ENCODE peak calls at places on chromosomes 7 and 10, in seven cellular contexts. One of them, this sample, is unnamed. For H3K4me1, the result is how much of the 10 kb centered on the place peaks cover.

GRCh38 chr7:143381427-143382125 is 431 bp downstream of the ZYX start:
- DNase-seq in neuronal stem cell: no peak
- DNase-seq in fibroblast of lung: peak
- DNase-seq in hepatocyte: peak
- DNase-seq in upper lobe of right lung: peak
- DNase-seq in cardiac muscle cell: peak
- DNase-seq in neural progenitor cell: peak
- DNase-seq in this sample: no peak

GRCh38 chr10:70634011-70634410 is 31.5 kb upstream of the PRF1 start:
- DNase-seq in neuronal stem cell: no peak
- DNase-seq in fibroblast of lung: no peak
- DNase-seq in hepatocyte: no peak
- DNase-seq in upper lobe of right lung: no peak
- DNase-seq in cardiac muscle cell: no peak
- DNase-seq in neural progenitor cell: no peak
- DNase-seq in this sample: no peak

GRCh38 chr10:44864042-44864436 is 47.1 kb upstream of the TMEM72 start:
- DNase-seq in neuronal stem cell: peak
- DNase-seq in fibroblast of lung: peak
- DNase-seq in hepatocyte: peak
- DNase-seq in upper lobe of right lung: peak
- DNase-seq in cardiac muscle cell: peak
- DNase-seq in neural progenitor cell: peak
- DNase-seq in this sample: peak

GRCh38 chr10:31062856-31063255 is 31.2 kb upstream of the ZNF438 start:
- DNase-seq in neuronal stem cell: no peak
- DNase-seq in fibroblast of lung: peak
- DNase-seq in hepatocyte: no peak
- DNase-seq in upper lobe of right lung: no peak
- DNase-seq in cardiac muscle cell: no peak
- DNase-seq in neural progenitor cell: no peak
- DNase-seq in this sample: no peak

GRCh38 chr10:45155784-45156183 is 155.1 kb downstream of the ZNF22 start:
- DNase-seq in neuronal stem cell: no peak
- DNase-seq in fibroblast of lung: no peak
- DNase-seq in hepatocyte: no peak
- DNase-seq in upper lobe of right lung: no peak
- DNase-seq in cardiac muscle cell: no peak
- DNase-seq in neural progenitor cell: peak
- DNase-seq in this sample: no peak

GRCh38 chr10:18079665-18080295 is 60.4 kb upstream of the CACNB2 start:
- DNase-seq in neuronal stem cell: no peak
- DNase-seq in fibroblast of lung: peak
- DNase-seq in hepatocyte: no peak
- DNase-seq in upper lobe of right lung: no peak
- DNase-seq in cardiac muscle cell: peak
- DNase-seq in neural progenitor cell: no peak
- DNase-seq in this sample: no peak

GRCh38 chr10:114387784-114388183 is 16.5 kb downstream of the AFAP1L2 start:
- DNase-seq in neuronal stem cell: no peak
- DNase-seq in fibroblast of lung: no peak
- DNase-seq in hepatocyte: no peak
- DNase-seq in upper lobe of right lung: no peak
- DNase-seq in cardiac muscle cell: no peak
- DNase-seq in neural progenitor cell: peak
- DNase-seq in this sample: no peak

GRCh38 chr10:71088054-71088453 is 124.3 kb upstream of the UNC5B start:
- DNase-seq in neuronal stem cell: no peak
- DNase-seq in fibroblast of lung: no peak
- DNase-seq in hepatocyte: no peak
- DNase-seq in upper lobe of right lung: no peak
- DNase-seq in cardiac muscle cell: no peak
- DNase-seq in neural progenitor cell: no peak
- DNase-seq in this sample: no peak

GRCh38 chr7:123043642-123044041 is 48.1 kb upstream of the TAS2R16 start:
- DNase-seq in neuronal stem cell: no peak
- DNase-seq in fibroblast of lung: no peak
- DNase-seq in hepatocyte: no peak
- DNase-seq in upper lobe of right lung: no peak
- DNase-seq in cardiac muscle cell: no peak
- DNase-seq in neural progenitor cell: no peak
- DNase-seq in this sample: no peak

GRCh38 chr10:69506834-69507643 is 55.8 kb downstream of the TSPAN15 start:
- DNase-seq in neuronal stem cell: no peak
- DNase-seq in fibroblast of lung: no peak
- DNase-seq in hepatocyte: peak
- DNase-seq in upper lobe of right lung: no peak
- DNase-seq in cardiac muscle cell: no peak
- DNase-seq in neural progenitor cell: no peak
- DNase-seq in this sample: peak

GRCh38 chr10:110516815-110517492 is 19.2 kb downstream of the DUSP5 start:
- DNase-seq in neuronal stem cell: no peak
- DNase-seq in fibroblast of lung: no peak
- DNase-seq in hepatocyte: no peak
- DNase-seq in upper lobe of right lung: no peak
- DNase-seq in cardiac muscle cell: no peak
- DNase-seq in neural progenitor cell: no peak
- DNase-seq in this sample: no peak

GRCh38 chr7:133235212-133235883 is 17.5 kb upstream of the EXOC4 start:
- DNase-seq in neuronal stem cell: no peak
- DNase-seq in fibroblast of lung: no peak
- DNase-seq in hepatocyte: no peak
- DNase-seq in upper lobe of right lung: no peak
- DNase-seq in cardiac muscle cell: no peak
- DNase-seq in neural progenitor cell: no peak
- DNase-seq in this sample: no peak

GRCh38 chr10:47306429-47307210 is 6.6 kb downstream of the GDF10 start:
- DNase-seq in neuronal stem cell: no peak
- DNase-seq in fibroblast of lung: no peak
- DNase-seq in hepatocyte: no peak
- DNase-seq in upper lobe of right lung: no peak
- DNase-seq in cardiac muscle cell: no peak
- DNase-seq in neural progenitor cell: no peak
- DNase-seq in this sample: no peak

GRCh38 chr7:2299131-2299829 is 15.0 kb downstream of the SNX8 start:
- DNase-seq in neuronal stem cell: no peak
- DNase-seq in fibroblast of lung: peak
- DNase-seq in hepatocyte: no peak
- DNase-seq in upper lobe of right lung: peak
- DNase-seq in cardiac muscle cell: no peak
- DNase-seq in neural progenitor cell: no peak
- DNase-seq in this sample: no peak

GRCh38 chr10:62735464-62736188 is 68.9 kb upstream of the ADO start:
- DNase-seq in neuronal stem cell: no peak
- DNase-seq in fibroblast of lung: peak
- DNase-seq in hepatocyte: no peak
- DNase-seq in upper lobe of right lung: no peak
- DNase-seq in cardiac muscle cell: no peak
- DNase-seq in neural progenitor cell: no peak
- DNase-seq in this sample: no peak

GRCh38 chr7:50393547-50394252 is 56.5 kb downstream of the FIGNL1 start:
- DNase-seq in neuronal stem cell: no peak
- DNase-seq in fibroblast of lung: no peak
- DNase-seq in hepatocyte: no peak
- DNase-seq in upper lobe of right lung: no peak
- DNase-seq in cardiac muscle cell: no peak
- DNase-seq in neural progenitor cell: no peak
- DNase-seq in this sample: peak

GRCh38 chr10:123743441-123744225 is 77.5 kb downstream of the GPR26 start:
- DNase-seq in neuronal stem cell: no peak
- DNase-seq in fibroblast of lung: no peak
- DNase-seq in hepatocyte: no peak
- DNase-seq in upper lobe of right lung: no peak
- DNase-seq in cardiac muscle cell: no peak
- DNase-seq in neural progenitor cell: no peak
- DNase-seq in this sample: no peak

GRCh38 chr7:29208410-29209250 is 14.1 kb downstream of the CHN2 start:
- DNase-seq in neuronal stem cell: no peak
- DNase-seq in fibroblast of lung: no peak
- DNase-seq in hepatocyte: peak
- DNase-seq in upper lobe of right lung: no peak
- DNase-seq in cardiac muscle cell: no peak
- DNase-seq in neural progenitor cell: no peak
- DNase-seq in this sample: no peak

GRCh38 chr10:102678842-102679289 is 34.6 kb downstream of the TRIM8 start:
- DNase-seq in neuronal stem cell: peak
- DNase-seq in fibroblast of lung: peak
- DNase-seq in hepatocyte: peak
- DNase-seq in upper lobe of right lung: peak
- DNase-seq in cardiac muscle cell: peak
- DNase-seq in neural progenitor cell: peak
- DNase-seq in this sample: no peak

GRCh38 chr10:13414855-13415254 is 66.8 kb upstream of the SEPHS1 start:
- DNase-seq in neuronal stem cell: no peak
- DNase-seq in fibroblast of lung: peak
- DNase-seq in hepatocyte: peak
- DNase-seq in upper lobe of right lung: no peak
- DNase-seq in cardiac muscle cell: peak
- DNase-seq in neural progenitor cell: peak
- DNase-seq in this sample: no peak

GRCh38 chr7:102883098-102883860 is 29.5 kb upstream of the LRRC17 start:
- DNase-seq in neuronal stem cell: no peak
- DNase-seq in fibroblast of lung: peak
- DNase-seq in hepatocyte: no peak
- DNase-seq in upper lobe of right lung: no peak
- DNase-seq in cardiac muscle cell: no peak
- DNase-seq in neural progenitor cell: no peak
- DNase-seq in this sample: no peak

GRCh38 chr7:114942443-114943175 is 20.7 kb downstream of the MDFIC start:
- DNase-seq in neuronal stem cell: no peak
- DNase-seq in fibroblast of lung: no peak
- DNase-seq in hepatocyte: no peak
- DNase-seq in upper lobe of right lung: no peak
- DNase-seq in cardiac muscle cell: no peak
- DNase-seq in neural progenitor cell: no peak
- DNase-seq in this sample: no peak
- H3K4me1 ChIP-seq in neuronal stem cell: under half
- H3K4me1 ChIP-seq in fibroblast of lung: under half
- H3K4me1 ChIP-seq in hepatocyte: under half
- H3K4me1 ChIP-seq in upper lobe of right lung: under half
- H3K4me1 ChIP-seq in cardiac muscle cell: under half
- H3K4me1 ChIP-seq in neural progenitor cell: under half
- H3K4me1 ChIP-seq in this sample: half or more

GRCh38 chr10:14540611-14541010 is 209.9 kb upstream of the FRMD4A start:
- DNase-seq in neuronal stem cell: no peak
- DNase-seq in fibroblast of lung: no peak
- DNase-seq in hepatocyte: no peak
- DNase-seq in upper lobe of right lung: no peak
- DNase-seq in cardiac muscle cell: no peak
- DNase-seq in neural progenitor cell: no peak
- DNase-seq in this sample: no peak
- H3K4me1 ChIP-seq in neuronal stem cell: under half
- H3K4me1 ChIP-seq in fibroblast of lung: under half
- H3K4me1 ChIP-seq in hepatocyte: under half
- H3K4me1 ChIP-seq in upper lobe of right lung: under half
- H3K4me1 ChIP-seq in cardiac muscle cell: under half
- H3K4me1 ChIP-seq in neural progenitor cell: under half
- H3K4me1 ChIP-seq in this sample: half or more

GRCh38 chr10:119314061-119314460 is 106.7 kb downstream of the GRK5 start:
- DNase-seq in neuronal stem cell: no peak
- DNase-seq in fibroblast of lung: no peak
- DNase-seq in hepatocyte: no peak
- DNase-seq in upper lobe of right lung: no peak
- DNase-seq in cardiac muscle cell: no peak
- DNase-seq in neural progenitor cell: no peak
- DNase-seq in this sample: no peak

GRCh38 chr10:119314486-119314885 is 107.1 kb downstream of the GRK5 start:
- DNase-seq in neuronal stem cell: no peak
- DNase-seq in fibroblast of lung: no peak
- DNase-seq in hepatocyte: no peak
- DNase-seq in upper lobe of right lung: no peak
- DNase-seq in cardiac muscle cell: no peak
- DNase-seq in neural progenitor cell: no peak
- DNase-seq in this sample: no peak

GRCh38 chr10:119312241-119312640 is 104.9 kb downstream of the GRK5 start:
- DNase-seq in neuronal stem cell: no peak
- DNase-seq in fibroblast of lung: no peak
- DNase-seq in hepatocyte: no peak
- DNase-seq in upper lobe of right lung: no peak
- DNase-seq in cardiac muscle cell: no peak
- DNase-seq in neural progenitor cell: no peak
- DNase-seq in this sample: no peak

GRCh38 chr10:119313645-119314044 is 106.3 kb downstream of the GRK5 start:
- DNase-seq in neuronal stem cell: no peak
- DNase-seq in fibroblast of lung: no peak
- DNase-seq in hepatocyte: no peak
- DNase-seq in upper lobe of right lung: no peak
- DNase-seq in cardiac muscle cell: no peak
- DNase-seq in neural progenitor cell: no peak
- DNase-seq in this sample: peak

GRCh38 chr10:119313024-119313423 is 105.7 kb downstream of the GRK5 start:
- DNase-seq in neuronal stem cell: no peak
- DNase-seq in fibroblast of lung: no peak
- DNase-seq in hepatocyte: no peak
- DNase-seq in upper lobe of right lung: no peak
- DNase-seq in cardiac muscle cell: no peak
- DNase-seq in neural progenitor cell: no peak
- DNase-seq in this sample: no peak
- H3K4me1 ChIP-seq in neuronal stem cell: under half
- H3K4me1 ChIP-seq in fibroblast of lung: under half
- H3K4me1 ChIP-seq in hepatocyte: under half
- H3K4me1 ChIP-seq in upper lobe of right lung: under half
- H3K4me1 ChIP-seq in cardiac muscle cell: under half
- H3K4me1 ChIP-seq in neural progenitor cell: under half
- H3K4me1 ChIP-seq in this sample: under half

GRCh38 chr7:111568419-111568818 is 6.1 kb upstream of the IMMP2L start:
- DNase-seq in neuronal stem cell: no peak
- DNase-seq in fibroblast of lung: no peak
- DNase-seq in hepatocyte: no peak
- DNase-seq in upper lobe of right lung: no peak
- DNase-seq in cardiac muscle cell: no peak
- DNase-seq in neural progenitor cell: no peak
- DNase-seq in this sample: no peak

GRCh38 chr7:111561909-111562732 is at the start of gene IMMP2L:
- DNase-seq in neuronal stem cell: peak
- DNase-seq in fibroblast of lung: peak
- DNase-seq in hepatocyte: peak
- DNase-seq in upper lobe of right lung: peak
- DNase-seq in cardiac muscle cell: peak
- DNase-seq in neural progenitor cell: peak
- DNase-seq in this sample: peak

GRCh38 chr7:111560773-111561658 is 1.3 kb downstream of the IMMP2L start:
- DNase-seq in neuronal stem cell: no peak
- DNase-seq in fibroblast of lung: peak
- DNase-seq in hepatocyte: peak
- DNase-seq in upper lobe of right lung: no peak
- DNase-seq in cardiac muscle cell: peak
- DNase-seq in neural progenitor cell: peak
- DNase-seq in this sample: peak

GRCh38 chr7:111561659-111561908 is 708 bp downstream of the IMMP2L start:
- DNase-seq in neuronal stem cell: no peak
- DNase-seq in fibroblast of lung: no peak
- DNase-seq in hepatocyte: peak
- DNase-seq in upper lobe of right lung: no peak
- DNase-seq in cardiac muscle cell: no peak
- DNase-seq in neural progenitor cell: no peak
- DNase-seq in this sample: peak

DNA sequence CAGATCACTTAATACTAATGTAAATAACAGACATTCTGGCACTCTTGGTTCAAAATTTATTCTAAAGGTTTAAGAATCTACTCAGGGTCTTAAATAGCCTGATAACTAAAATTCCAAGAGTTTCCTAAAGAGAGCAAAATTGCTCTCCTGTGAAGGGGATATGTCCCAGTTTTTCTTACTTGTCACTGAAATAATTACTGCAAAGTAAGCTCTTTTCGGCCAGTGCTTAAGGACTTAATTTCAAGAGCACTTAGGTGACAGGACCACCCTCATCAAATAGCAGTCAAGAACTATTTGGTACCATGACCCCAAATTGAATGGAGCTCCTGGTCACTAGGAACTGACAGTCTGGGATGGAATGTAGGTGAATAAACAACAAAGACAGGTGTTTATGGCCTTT is 1.8 kb upstream of the IMMP2L start:
- DNase-seq in neuronal stem cell: no peak
- DNase-seq in fibroblast of lung: no peak
- DNase-seq in hepatocyte: no peak
- DNase-seq in upper lobe of right lung: no peak
- DNase-seq in cardiac muscle cell: no peak
- DNase-seq in neural progenitor cell: no peak
- DNase-seq in this sample: no peak
- H3K4me1 ChIP-seq in neuronal stem cell: under half
- H3K4me1 ChIP-seq in fibroblast of lung: under half
- H3K4me1 ChIP-seq in hepatocyte: under half
- H3K4me1 ChIP-seq in upper lobe of right lung: under half
- H3K4me1 ChIP-seq in cardiac muscle cell: under half
- H3K4me1 ChIP-seq in neural progenitor cell: under half
- H3K4me1 ChIP-seq in this sample: under half